ENCODE peak calls at places on chromosome 11, in eight cellular contexts. G is stimulated activated CD8-positive, alpha-beta memory T cell treated with anti-CD3 and anti-CD28 coated beads, Interleukin-15, amount 100 ng/mL, for 4 hours; L is HAP-1; P is stimulated activated naive CD4-positive, alpha-beta T cell; K is cardiac muscle cell; Z is Calu3; Y is substantia nigra; N is RPMI7951. D is an unnamed sample.

GRCh38 chr11:91041626-91042025 is 818.8 kb upstream of the CHORDC1 start:
- DNase-seq in K (no peak), L (no peak), Z (no peak), P (no peak), N (no peak), Y (no peak), G (no peak), D (no peak)

GRCh38 chr11:14904745-14905103 is 12.7 kb upstream of the CYP2R1 start:
- DNase-seq in G (peak; percentile 58), P (peak; percentile 76), N (no peak), L (no peak), Z (peak; percentile 62), Y (peak; percentile 78), K (peak; percentile 84), D (peak; percentile 68)

GRCh38 chr11:132962026-132962425 is 570.3 kb downstream of the OPCML start:
- DNase-seq in K (peak; percentile 56), Z (no peak), N (peak; percentile 65), L (no peak), P (no peak), G (no peak), Y (peak; percentile 14), D (no peak)

GRCh38 chr11:82533628-82534353 is 199.9 kb downstream of the FAM181B start:
- DNase-seq in Z (no peak), P (no peak), Y (no peak), N (no peak), L (no peak), K (no peak), G (no peak), D (no peak)

GRCh38 chr11:76206077-76206326 is 300 bp downstream of the WNT11 start:
- DNase-seq in K (no peak), N (no peak), Z (no peak), Y (no peak), G (no peak), L (no peak), P (no peak), D (no peak)

GRCh38 chr11:68528630-68529029 is 68.1 kb downstream of the PPP6R3 start:
- DNase-seq in K (no peak), P (peak; percentile 9), N (no peak), Z (no peak), G (no peak), Y (no peak), L (no peak), D (no peak)

GRCh38 chr11:35655856-35656255 is 6.7 kb upstream of the TRIM44 start:
- DNase-seq in Z (no peak), P (no peak), K (no peak), Y (no peak), N (no peak), L (no peak), G (no peak), D (no peak)

GRCh38 chr11:44799036-44799435 is 72.3 kb downstream of the TSPAN18 start:
- DNase-seq in P (no peak), L (no peak), G (no peak), K (no peak), Y (no peak), Z (no peak), N (no peak), D (no peak)

GRCh38 chr11:61752117-61752924 is at the start of gene MYRF:
- DNase-seq in P (peak; percentile 47), Z (peak; percentile 80), N (peak; percentile 10), L (peak; percentile 21), G (no peak), K (peak; percentile 58), Y (peak; percentile 61), D (peak; percentile 31)

GRCh38 chr11:19683141-19683805 is 29.4 kb upstream of the NAV2 start:
- DNase-seq in G (no peak), P (no peak), K (no peak), L (no peak), Z (no peak), Y (no peak), N (peak; percentile 19), D (no peak)

GRCh38 chr11:9078113-9079041 is 13.0 kb downstream of the SCUBE2 start:
- DNase-seq in G (no peak), Z (no peak), P (no peak), L (no peak), N (no peak), K (no peak), Y (no peak), D (no peak)

GRCh38 chr11:3046190-3046589 is 11.0 kb downstream of the CARS1 start:
- DNase-seq in K (no peak), N (no peak), Z (no peak), Y (no peak), G (no peak), P (no peak), L (no peak), D (no peak)

GRCh38 chr11:34588701-34589100 is 32.2 kb upstream of the EHF start:
- DNase-seq in P (no peak), N (no peak), L (no peak), Z (no peak), Y (no peak), G (no peak), K (no peak), D (no peak)

GRCh38 chr11:12294613-12295012 is 82.8 kb upstream of the PARVA start:
- DNase-seq in Z (no peak), L (no peak), N (no peak), G (no peak), K (no peak), P (no peak), Y (no peak), D (no peak)

GRCh38 chr11:17414317-17414737 is 25.9 kb upstream of the KCNJ11 start:
- DNase-seq in K (no peak), Z (no peak), P (no peak), L (no peak), G (no peak), Y (no peak), N (no peak), D (no peak)

GRCh38 chr11:119726585-119727522 is 2.1 kb downstream of the NECTIN1 start:
- DNase-seq in G (no peak), L (peak; percentile 88), K (no peak), Y (no peak), Z (no peak), P (no peak), N (no peak), D (no peak)

GRCh38 chr11:13836666-13837065 is 125.9 kb upstream of the SPON1 start:
- DNase-seq in P (no peak), G (no peak), Y (no peak), L (no peak), Z (no peak), K (no peak), N (no peak), D (no peak)

GRCh38 chr11:103714246-103714645 is 322.2 kb upstream of the DDI1 start:
- DNase-seq in K (peak; percentile 81), N (no peak), L (no peak), P (no peak), Z (no peak), Y (no peak), G (no peak), D (no peak)

GRCh38 chr11:118607401-118608267 is at the start of gene PHLDB1:
- DNase-seq in K (peak; percentile 82), Y (peak; percentile 80), L (peak; percentile 74), P (peak; percentile 52), Z (peak; percentile 68), N (peak; percentile 73), G (peak; percentile 24), D (peak; percentile 34)

GRCh38 chr11:45815747-45816146 is 10.8 kb downstream of the SLC35C1 start:
- DNase-seq in G (no peak), P (no peak), Z (no peak), N (peak; percentile 24), K (peak; percentile 41), Y (no peak), L (peak; percentile 31), D (no peak)

GRCh38 chr11:26297179-26297970 is 34.6 kb upstream of the ANO3 start:
- DNase-seq in Z (peak; percentile 34), N (peak; percentile 38), L (peak; percentile 62), Y (no peak), G (no peak), P (no peak), K (peak; percentile 85), D (no peak)

GRCh38 chr11:79762271-79762935 is 321.6 kb upstream of the TENM4 start:
- DNase-seq in K (no peak), Y (no peak), Z (no peak), L (no peak), P (no peak), G (no peak), N (peak; percentile 11), D (no peak)

GRCh38 chr11:112526699-112527410 is 266.2 kb upstream of the PLET1 start:
- DNase-seq in N (peak; percentile 39), P (no peak), Y (no peak), G (peak; percentile 7), K (peak; percentile 11), L (no peak), Z (no peak), D (no peak)

GRCh38 chr11:117835576-117835975 is 11.0 kb upstream of the FXYD2 start:
- DNase-seq in N (no peak), P (no peak), G (no peak), L (no peak), Z (no peak), Y (no peak), K (no peak), D (no peak)

GRCh38 chr11:123719452-123719851 is 22.0 kb downstream of the ZNF202 start:
- DNase-seq in N (peak; percentile 15), P (no peak), G (no peak), K (no peak), Y (no peak), L (no peak), Z (no peak), D (no peak)

GRCh38 chr11:64650923-64651523 is 60.0 kb downstream of the SLC22A12 start:
- DNase-seq in Y (no peak), N (no peak), Z (peak; percentile 11), P (no peak), L (peak; percentile 34), K (peak; percentile 46), G (no peak), D (peak; percentile 11)

GRCh38 chr11:2265854-2266585 is 4.4 kb downstream of the ASCL2 start:
- DNase-seq in K (no peak), N (no peak), Y (no peak), L (no peak), Z (no peak), P (no peak), G (no peak), D (no peak)